ENCODE peak calls at places on chromosomes 1 and 21, in four cellular contexts. M is A549, J is HepG2, G is H1. O is an unnamed sample.

GRCh38 chr21:33403786-33404571 is 766 bp downstream of the IFNGR2 start:
- DNase-seq in M (no peak), J (peak), G (peak), O (peak)

GRCh38 chr1:206002833-206003532 is at the start of gene RAB7B:
- DNase-seq in M (peak), J (no peak), G (peak), O (no peak)

GRCh38 chr21:46116846-46117585 is 19.1 kb downstream of the COL6A2 start:
- DNase-seq in M (no peak), J (no peak), G (peak), O (no peak)

GRCh38 chr1:32580348-32581017 is 41.3 kb downstream of the ZBTB8A start:
- DNase-seq in M (no peak), J (no peak), G (no peak), O (no peak)

GRCh38 chr1:86472767-86473166 is 4.0 kb downstream of the CLCA1 start:
- DNase-seq in M (no peak), J (no peak), G (no peak), O (no peak)

GRCh38 chr1:164604541-164604940 is 45.6 kb downstream of the PBX1 start:
- DNase-seq in M (no peak), J (no peak), G (no peak), O (no peak)

GRCh38 chr21:33954395-33954794 is 38.8 kb upstream of the ATP5PO start:
- DNase-seq in M (no peak), J (no peak), G (no peak), O (no peak)

GRCh38 chr1:194975913-194976312 is 1632.3 kb downstream of the KCNT2 start:
- DNase-seq in M (no peak), J (no peak), G (no peak), O (no peak)

GRCh38 chr1:40712997-40713396 is 21.5 kb downstream of the NFYC start:
- DNase-seq in M (no peak), J (no peak), G (no peak), O (peak)

GRCh38 chr1:161388639-161389038 is 21.0 kb upstream of the CFAP126 start:
- DNase-seq in M (no peak), J (no peak), G (no peak), O (no peak)
- TF ChIP-seq RNF2 in M (no peak), J (no peak), G (no peak), O (no peak)

GRCh38 chr1:26047278-26047874 is 1.5 kb upstream of the SLC30A2 start:
- DNase-seq in M (no peak), J (no peak), G (no peak), O (no peak)
- TF ChIP-seq RNF2 in M (no peak), J (no peak), G (no peak), O (no peak)

GRCh38 chr1:48686159-48686558 is 90.5 kb downstream of the BEND5 start:
- DNase-seq in M (no peak), J (no peak), G (no peak), O (no peak)

GRCh38 chr1:48691429-48692001 is 85.2 kb downstream of the BEND5 start:
- DNase-seq in M (no peak), J (no peak), G (no peak), O (no peak)

GRCh38 chr1:48687271-48688045 is 89.2 kb downstream of the BEND5 start:
- DNase-seq in M (no peak), J (no peak), G (no peak), O (no peak)

GRCh38 chr1:48684381-48684780 is 92.3 kb downstream of the BEND5 start:
- DNase-seq in M (no peak), J (no peak), G (no peak), O (no peak)

GRCh38 chr1:48688102-48688760 is 88.5 kb downstream of the BEND5 start:
- DNase-seq in M (peak), J (no peak), G (no peak), O (no peak)
- TF ChIP-seq RNF2 in M (no peak), J (no peak), G (no peak), O (no peak)

DNA sequence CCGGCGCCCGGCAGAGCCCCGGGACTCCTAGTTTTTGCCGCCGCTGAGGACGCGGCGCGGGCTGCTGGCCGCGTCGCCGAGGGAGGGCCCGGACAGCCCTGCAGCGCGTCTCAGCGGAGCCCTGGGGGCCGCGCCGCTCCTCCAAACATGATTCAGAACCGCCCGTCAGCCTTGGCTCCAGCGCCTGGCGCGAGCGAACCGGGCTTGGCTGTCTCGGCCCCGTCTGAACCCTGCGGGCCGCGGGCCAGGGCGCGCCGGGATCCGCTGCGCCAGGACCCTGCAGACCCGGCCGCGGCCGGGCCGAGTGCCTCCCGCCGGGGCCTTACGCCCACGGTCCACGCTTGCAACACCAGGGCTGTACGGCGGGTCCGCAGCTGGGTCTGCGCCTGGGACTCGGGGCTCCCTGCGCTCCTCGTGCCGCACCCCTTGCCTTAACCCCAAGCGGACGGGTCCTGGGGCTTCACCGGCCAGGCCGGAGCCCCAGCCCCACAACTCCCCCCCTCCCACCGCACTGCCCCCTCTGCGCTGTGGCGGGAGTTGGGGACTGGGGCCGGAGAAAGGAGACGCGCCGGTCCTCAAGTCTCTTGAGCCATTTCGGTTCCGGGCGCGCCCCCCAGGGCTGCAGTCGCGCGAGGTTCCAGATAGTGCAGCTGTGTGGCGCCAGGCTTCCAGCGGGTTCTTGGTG is 48.4 kb upstream of the CD34 start:
- DNase-seq in M (no peak), J (no peak), G (peak), O (no peak)
- TF ChIP-seq RNF2 in M (no peak), J (no peak), G (no peak), O (no peak)

GRCh38 chr1:228313536-228314277 is 92.9 kb downstream of the TRIM11 start:
- DNase-seq in M (no peak), J (no peak), G (no peak), O (no peak)
- TF ChIP-seq RNF2 in M (no peak), J (no peak), G (no peak), O (no peak)